ENCODE peak calls at places on chromosomes 5 and 9, in five cellular contexts. D, C, N, P and G are unnamed samples.
A peak's percentile ranks its signal among the peaks of the same experiment; 100 is the strongest.

GRCh38 chr5:27011274-27011673 is 27.1 kb downstream of the CDH9 start:
- DNase-seq in D (no peak), C (no peak), N (no peak), P (no peak), G (no peak)

GRCh38 chr9:124285903-124286291 is 28.1 kb downstream of the NEK6 start:
- DNase-seq in D (no peak), C (peak; percentile 91), N (no peak), P (peak; percentile 50), G (peak; percentile 82)

GRCh38 chr5:59216845-59217244 is 634.0 kb downstream of the RAB3C start:
- DNase-seq in D (no peak), C (no peak), N (no peak), P (no peak), G (no peak)

GRCh38 chr9:32877103-32877502 is 93.8 kb downstream of the TMEM215 start:
- DNase-seq in D (no peak), C (no peak), N (no peak), P (no peak), G (no peak)

GRCh38 chr5:130759061-130759460 is 406.0 kb downstream of the HINT1 start:
- DNase-seq in D (no peak), C (no peak), N (no peak), P (no peak), G (no peak)

GRCh38 chr5:36950586-36951457 is 74.3 kb downstream of the NIPBL start:
- DNase-seq in D (no peak), C (peak; percentile 9), N (no peak), P (no peak), G (peak; percentile 89)

GRCh38 chr9:93663877-93664548 is 87.6 kb downstream of the PHF2 start:
- DNase-seq in D (peak; percentile 10), C (no peak), N (no peak), P (peak; percentile 57), G (no peak)

GRCh38 chr9:114969269-114969668 is 38.9 kb upstream of the TNFSF8 start:
- DNase-seq in D (no peak), C (no peak), N (no peak), P (no peak), G (no peak)

GRCh38 chr9:14782652-14783051 is 60.1 kb upstream of the CER1 start:
- DNase-seq in D (no peak), C (no peak), N (no peak), P (peak; percentile 11), G (no peak)